ENCODE peak calls at places on chromosomes 5 and 9, in seven cellular contexts. D is AG09309, F is prostate gland, W is fibroblast of lung, E is GM13977, S is Caco-2, U is ovary. N is an unnamed sample.
A peak's percentile ranks its signal among the peaks of the same experiment; 100 is the strongest.

GRCh38 chr5:139382781-139383180 is 316 bp downstream of the SLC23A1 start:
- DNase-seq in W (no peak), U (peak; percentile 4), E (no peak), S (no peak), D (no peak), F (no peak), N (no peak)

GRCh38 chr5:94314507-94315170 is 303.8 kb downstream of the KIAA0825 start:
- DNase-seq in W (peak; percentile 19), E (no peak), D (no peak), U (no peak), S (no peak), F (no peak), N (no peak)

GRCh38 chr9:69671291-69671903 is 774 bp downstream of the APBA1 start:
- DNase-seq in D (no peak), S (no peak), W (no peak), F (no peak), U (peak; percentile 25), E (no peak), N (no peak)

GRCh38 chr5:96214442-96215197 is 218.4 kb downstream of the PCSK1 start:
- DNase-seq in D (no peak), S (no peak), U (no peak), E (no peak), F (no peak), W (peak; percentile 21), N (no peak)

GRCh38 chr5:93189707-93190120 is 391.3 kb downstream of the NR2F1-AS1 start:
- DNase-seq in E (no peak), F (no peak), D (peak; percentile 89), U (no peak), W (peak; percentile 71), S (no peak), N (no peak)

GRCh38 chr9:123420560-123421210 is 64.7 kb downstream of the CRB2 start:
- DNase-seq in W (no peak), F (no peak), D (no peak), U (no peak), E (no peak), S (no peak), N (no peak)

GRCh38 chr5:125485003-125485641 is 738.7 kb upstream of the ZNF608 start:
- DNase-seq in F (peak; percentile 83), U (no peak), W (peak; percentile 100), D (peak; percentile 99), S (no peak), E (no peak), N (no peak)

GRCh38 chr5:127970081-127970480 is 113.5 kb upstream of the SLC12A2 start:
- DNase-seq in U (no peak), D (no peak), W (no peak), F (no peak), E (no peak), S (no peak), N (no peak)

GRCh38 chr5:23208959-23209431 is 298.4 kb upstream of the PRDM9 start:
- DNase-seq in D (no peak), E (peak; percentile 57), W (peak; percentile 79), S (peak; percentile 37), U (no peak), F (no peak), N (no peak)

GRCh38 chr9:4596165-4596922 is 65.8 kb upstream of the PLPP6 start:
- DNase-seq in E (no peak), U (no peak), F (no peak), D (no peak), W (no peak), S (no peak), N (no peak)

GRCh38 chr5:81895312-81895711 is 76.5 kb upstream of the ATG10 start:
- DNase-seq in E (no peak), S (no peak), W (no peak), D (no peak), F (no peak), U (no peak), N (no peak)

GRCh38 chr5:61280766-61281427 is 51.2 kb upstream of the ZSWIM6 start:
- DNase-seq in F (peak; percentile 70), D (no peak), U (peak; percentile 40), S (no peak), E (no peak), W (no peak), N (no peak)

GRCh38 chr9:14251146-14252071 is 62.5 kb downstream of the NFIB start:
- DNase-seq in U (peak; percentile 72), W (peak; percentile 90), S (peak; percentile 76), F (peak; percentile 94), E (no peak), D (no peak), N (peak; percentile 28)

GRCh38 chr9:37935106-37935505 is 31.2 kb upstream of the SLC25A51 start:
- DNase-seq in D (no peak), S (no peak), F (no peak), W (no peak), E (no peak), U (no peak), N (no peak)

GRCh38 chr5:76960004-76960625 is 7.3 kb downstream of the CRHBP start:
- DNase-seq in D (no peak), S (no peak), U (no peak), E (no peak), W (no peak), F (no peak), N (no peak)

GRCh38 chr5:125725686-125726085 is 697.5 kb upstream of the GRAMD2B start:
- DNase-seq in W (no peak), U (no peak), F (no peak), D (no peak), S (no peak), E (no peak), N (no peak)

GRCh38 chr5:112367400-112367799 is 51.7 kb downstream of the EPB41L4A start:
- DNase-seq in U (no peak), F (no peak), E (no peak), S (no peak), W (no peak), D (no peak), N (no peak)

GRCh38 chr5:140319833-140320232 is 16.9 kb upstream of the PFDN1 start:
- DNase-seq in D (no peak), S (no peak), U (no peak), E (no peak), W (no peak), F (no peak), N (no peak)

GRCh38 chr5:104512063-104512798 is 949.6 kb upstream of the NUDT12 start:
- DNase-seq in F (no peak), S (no peak), U (no peak), W (no peak), E (no peak), D (no peak), N (no peak)

GRCh38 chr5:142827934-142828576 is 57.9 kb downstream of the ARHGAP26 start:
- DNase-seq in U (no peak), F (no peak), D (no peak), E (no peak), S (no peak), W (peak; percentile 27), N (no peak)

GRCh38 chr9:93185261-93186150 is 1.6 kb downstream of the WNK2 start:
- DNase-seq in S (no peak), E (no peak), W (no peak), U (no peak), D (no peak), F (no peak), N (no peak)

GRCh38 chr5:132704875-132705274 is 31.1 kb downstream of the IL4 start:
- DNase-seq in D (no peak), W (no peak), S (no peak), F (no peak), E (no peak), U (no peak), N (no peak)

DNA sequence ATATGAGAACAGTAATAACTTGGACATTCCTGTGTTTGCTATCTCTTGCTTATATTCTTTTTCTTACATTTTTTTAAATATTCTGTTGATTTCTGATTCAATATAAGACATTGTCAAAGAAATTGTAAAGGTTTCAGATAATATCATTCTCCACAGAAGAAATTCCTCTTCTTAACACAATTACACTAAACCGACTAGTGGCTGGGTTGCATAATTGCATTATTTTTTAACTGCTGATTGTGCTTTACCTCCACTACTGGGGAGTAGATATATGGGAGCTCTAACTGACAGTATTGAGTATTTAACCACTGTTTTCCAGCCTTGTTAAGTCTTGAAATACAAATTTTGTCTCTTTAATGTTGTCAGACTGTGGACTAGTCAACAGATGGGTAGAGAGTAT is 723.8 kb upstream of the EDIL3 start:
- DNase-seq in E (no peak), S (no peak), U (no peak), F (no peak), D (no peak), W (no peak), N (no peak)
- TF ChIP-seq CTCF in E (no peak), S (peak; percentile 17), U (no peak), F (no peak), D (no peak), W (no peak), N (peak; percentile 28)

DNA sequence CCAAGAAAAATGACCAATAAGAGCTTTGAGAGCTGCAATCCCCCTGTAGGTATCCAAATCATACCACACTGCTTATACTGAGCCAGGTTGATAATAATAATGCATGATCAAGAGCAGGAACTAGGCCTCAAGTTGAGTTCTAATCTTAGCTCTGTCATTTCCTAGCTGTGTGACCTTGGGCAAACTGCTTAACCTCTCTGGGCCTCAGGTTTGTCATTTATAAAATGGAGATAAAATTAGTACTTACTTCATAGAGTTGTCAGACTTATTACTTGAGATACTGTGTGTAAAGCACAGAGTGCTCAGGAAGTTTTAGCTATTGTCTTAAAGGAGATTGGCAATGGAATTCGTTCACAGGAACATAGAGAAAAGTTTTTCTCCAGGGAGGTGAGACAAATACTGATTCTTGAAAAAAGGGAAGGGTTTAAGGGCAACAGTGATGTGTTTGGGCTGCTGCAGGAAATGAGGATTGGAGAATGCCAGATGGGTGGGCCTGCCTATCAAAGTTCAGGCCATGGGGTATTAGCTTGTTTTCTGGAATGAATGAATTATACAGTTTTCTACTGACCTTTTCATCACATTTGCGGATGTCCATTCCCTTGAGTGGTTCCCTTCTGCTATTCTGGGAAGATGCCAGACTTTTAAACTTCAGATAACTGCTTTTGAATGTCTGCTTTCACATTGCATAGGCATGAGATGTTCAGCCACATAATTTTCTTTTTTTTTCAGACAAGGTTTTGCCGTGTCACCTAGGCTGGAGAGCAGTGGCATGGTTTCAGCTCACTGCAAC is 10.2 kb upstream of the ATP6V0E1 start:
- DNase-seq in W (peak; percentile 21), D (peak; percentile 42), U (no peak), E (no peak), F (no peak), S (no peak), N (no peak)
- TF ChIP-seq CTCF in W (no peak), D (no peak), U (no peak), E (no peak), F (no peak), S (no peak), N (no peak)

DNA sequence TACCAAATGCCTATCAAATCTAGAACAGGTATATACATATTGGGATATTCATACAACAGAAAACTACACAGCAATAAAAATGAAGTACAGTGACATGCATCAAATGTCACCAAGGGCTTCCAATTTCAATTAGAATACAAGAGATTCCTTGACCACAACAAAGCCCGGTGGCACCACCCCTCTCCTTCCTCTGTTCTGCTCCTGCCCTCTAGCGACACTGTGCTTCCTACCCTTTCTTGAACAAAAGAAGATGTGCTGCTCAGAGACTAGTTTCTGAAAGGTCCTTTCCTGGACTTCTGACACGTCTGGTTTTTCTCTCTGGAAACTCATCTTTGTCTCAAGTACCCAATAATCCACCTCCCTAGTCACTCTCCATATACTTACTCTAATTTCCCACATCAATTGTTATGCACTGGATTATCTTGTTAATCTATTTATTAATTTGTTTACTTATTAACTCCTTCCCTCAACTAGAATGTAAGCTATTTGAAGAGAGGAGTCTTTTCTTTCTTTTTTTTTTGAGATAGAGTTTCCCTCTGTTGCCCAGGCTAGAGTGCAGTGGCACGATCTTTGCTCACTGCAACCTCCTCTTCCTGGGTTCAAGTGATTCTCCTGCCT is 70.4 kb upstream of the CTSV start:
- DNase-seq in D (no peak), F (peak; percentile 37), U (no peak), E (peak; percentile 34), W (peak; percentile 31), S (peak; percentile 81), N (no peak)
- TF ChIP-seq CTCF in D (peak; percentile 53), F (peak; percentile 50), U (no peak), E (peak; percentile 76), W (peak; percentile 25), S (peak; percentile 86), N (peak; percentile 38)

GRCh38 chr5:41539454-41539853 is 29.1 kb upstream of the PLCXD3 start:
- DNase-seq in F (no peak), E (no peak), W (no peak), S (no peak), U (no peak), D (no peak), N (no peak)
- TF ChIP-seq CTCF in F (no peak), E (no peak), W (no peak), S (peak; percentile 18), U (no peak), D (no peak), N (no peak)

N was measured in progenitor cell of endocrine pancreas.